ENCODE peak calls at places on chromosomes 13 and 19, in nine cellular contexts. I is T-cell; O is activated CD4-positive, alpha-beta T cell treated with anti-CD3 and anti-CD28 coated beads for 1 hour; G is ovary; C is hepatic stellate cell; Q is amniotic stem cell; P is NCI-H748 treated with DMSO at 0.1 percent for 48 hours; K is H9; A is IMR-90. Z is an unnamed sample.

GRCh38 chr13:105462098-105462497 is 1073.4 kb downstream of the EFNB2 start:
- DNase-seq in I (no peak), O (no peak), G (no peak), C (no peak), Q (no peak), P (no peak), K (no peak), A (no peak), Z (no peak)

GRCh38 chr13:110433014-110433413 is 125.9 kb downstream of the COL4A2 start:
- DNase-seq in I (no peak), O (no peak), G (no peak), C (no peak), Q (no peak), P (no peak), K (no peak), A (no peak), Z (no peak)

GRCh38 chr13:28541966-28542365 is 47.0 kb upstream of the FLT1 start:
- DNase-seq in I (no peak), O (no peak), G (no peak), C (no peak), Q (no peak), P (no peak), K (no peak), A (no peak), Z (no peak)

GRCh38 chr13:69108486-69108885 is 999.1 kb upstream of the ATXN8OS start:
- DNase-seq in I (no peak), O (no peak), G (no peak), C (no peak), Q (no peak), P (no peak), K (no peak), A (no peak), Z (no peak)

GRCh38 chr13:28854657-28855056 is 34.5 kb downstream of the MTUS2 start:
- DNase-seq in I (no peak), O (no peak), G (no peak), C (no peak), Q (no peak), P (no peak), K (peak; percentile 48), A (no peak), Z (no peak)

GRCh38 chr13:112077729-112078128 is 10.8 kb downstream of the SOX1 start:
- DNase-seq in I (no peak), O (no peak), G (no peak), C (no peak), Q (no peak), P (no peak), K (no peak), A (no peak), Z (no peak)

GRCh38 chr19:45754323-45754722 is 14.7 kb downstream of the SIX5 start:
- DNase-seq in I (no peak), O (no peak), G (no peak), C (no peak), Q (no peak), P (no peak), K (no peak), A (no peak), Z (no peak)

GRCh38 chr13:26926371-26926770 is 165.8 kb upstream of the GPR12 start:
- DNase-seq in I (no peak), O (no peak), G (no peak), C (no peak), Q (no peak), P (no peak), K (no peak), A (no peak), Z (no peak)

GRCh38 chr19:50565984-50566903 is 2.0 kb downstream of the LRRC4B start:
- DNase-seq in I (no peak), O (no peak), G (no peak), C (no peak), Q (no peak), P (no peak), K (no peak), A (no peak), Z (no peak)

GRCh38 chr19:10207026-10207425 is 12.3 kb upstream of the DNMT1 start:
- DNase-seq in I (no peak), O (no peak), G (no peak), C (no peak), Q (no peak), P (no peak), K (no peak), A (no peak), Z (no peak)

GRCh38 chr19:52963229-52963760 is 614 bp upstream of the ZNF816 start:
- DNase-seq in I (no peak), O (no peak), G (peak; percentile 24), C (peak; percentile 24), Q (no peak), P (peak; percentile 33), K (peak; percentile 39), A (no peak), Z (no peak)

GRCh38 chr13:99228737-99229691 is 28.4 kb downstream of the UBAC2 start:
- DNase-seq in I (no peak), O (no peak), G (no peak), C (peak; percentile 62), Q (peak; percentile 24), P (no peak), K (no peak), A (peak; percentile 87), Z (no peak)

GRCh38 chr13:46354143-46355087 is 32.6 kb downstream of the RUBCNL start:
- DNase-seq in I (no peak), O (no peak), G (no peak), C (peak; percentile 83), Q (peak; percentile 86), P (no peak), K (no peak), A (peak; percentile 88), Z (no peak)

GRCh38 chr19:42563352-42564210 is 31.1 kb downstream of the CEACAM8 start:
- DNase-seq in I (no peak), O (no peak), G (no peak), C (peak; percentile 60), Q (peak; percentile 4), P (peak; percentile 46), K (peak; percentile 61), A (peak; percentile 39), Z (no peak)

GRCh38 chr19:41811036-41811435 is 14.6 kb downstream of the CEACAM3 start:
- DNase-seq in I (no peak), O (no peak), G (no peak), C (no peak), Q (no peak), P (no peak), K (no peak), A (no peak), Z (no peak)

GRCh38 chr19:9923440-9923839 is 12.9 kb downstream of the OLFM2 start:
- DNase-seq in I (no peak), O (no peak), G (no peak), C (no peak), Q (no peak), P (no peak), K (no peak), A (no peak), Z (no peak)